ENCODE peak calls at places on chromosomes 1 and 21, in five cellular contexts. N, O, V, F and Y are unnamed samples.
A peak's percentile ranks its signal among the peaks of the same experiment; 100 is the strongest.

GRCh38 chr1:66331641-66332523 is 202.1 kb upstream of the SGIP1 start:
- DNase-seq in V (peak; percentile 78), N (peak; percentile 94), F (no peak), O (peak; percentile 71), Y (peak; percentile 47)

GRCh38 chr1:202661136-202661845 is 49.0 kb downstream of the SYT2 start:
- DNase-seq in F (no peak), V (no peak), O (peak; percentile 20), N (no peak), Y (no peak)

GRCh38 chr21:39189857-39190604 is 6.8 kb upstream of the PSMG1 start:
- DNase-seq in N (no peak), F (no peak), V (peak; percentile 56), O (peak; percentile 33), Y (no peak)

GRCh38 chr1:85850238-85850637 is 142.0 kb upstream of the ZNHIT6 start:
- DNase-seq in F (no peak), O (peak; percentile 70), N (peak; percentile 93), V (peak; percentile 94), Y (no peak)

GRCh38 chr1:57839067-57839466 is 415.2 kb upstream of the DAB1 start:
- DNase-seq in N (no peak), F (no peak), O (no peak), V (peak; percentile 55), Y (no peak)

GRCh38 chr1:117678246-117678977 is 72.6 kb downstream of the TENT5C start:
- DNase-seq in N (peak; percentile 44), V (no peak), F (no peak), O (no peak), Y (no peak)

GRCh38 chr21:45826733-45827692 is 154.6 kb upstream of the COL6A1 start:
- DNase-seq in F (no peak), O (no peak), V (no peak), N (no peak), Y (no peak)

GRCh38 chr1:153573351-153573750 is 7.7 kb upstream of the S100A2 start:
- DNase-seq in N (no peak), F (no peak), O (no peak), V (peak; percentile 32), Y (no peak)

GRCh38 chr21:15140321-15141019 is 75.7 kb upstream of the NRIP1 start:
- DNase-seq in O (no peak), F (peak; percentile 55), N (no peak), V (no peak), Y (no peak)

GRCh38 chr1:168774241-168774640 is 45.2 kb upstream of the DPT start:
- DNase-seq in O (no peak), N (peak; percentile 53), V (peak; percentile 87), F (no peak), Y (no peak)

GRCh38 chr1:20070357-20070756 is 363 bp downstream of the PLA2G5 start:
- DNase-seq in V (no peak), O (no peak), N (no peak), F (no peak), Y (no peak)

GRCh38 chr1:89378001-89378400 is 14.1 kb downstream of the GBP6 start:
- DNase-seq in N (no peak), O (no peak), F (no peak), V (no peak), Y (no peak)

GRCh38 chr21:41605178-41605933 is 97.4 kb upstream of the TMPRSS2 start:
- DNase-seq in V (no peak), O (peak; percentile 61), F (no peak), N (no peak), Y (no peak)

GRCh38 chr1:178037510-178038253 is 56.2 kb upstream of the RASAL2 start:
- DNase-seq in V (peak; percentile 76), O (peak; percentile 62), F (peak; percentile 68), N (peak; percentile 52), Y (peak; percentile 61)

GRCh38 chr1:25619101-25619890 is 2.7 kb downstream of the MAN1C1 start:
- DNase-seq in V (no peak), F (peak; percentile 54), O (no peak), N (peak; percentile 17), Y (peak; percentile 37)

GRCh38 chr1:47703981-47704596 is 266.2 kb downstream of the FOXD2 start:
- DNase-seq in V (peak; percentile 87), F (no peak), O (peak; percentile 54), N (peak; percentile 12), Y (no peak)

GRCh38 chr1:202283991-202284390 is 57.7 kb downstream of the UBE2T start:
- DNase-seq in V (peak; percentile 91), F (no peak), O (peak; percentile 85), N (peak; percentile 72), Y (no peak)

GRCh38 chr1:7477593-7477992 is 293.5 kb upstream of the VAMP3 start:
- DNase-seq in N (no peak), O (no peak), V (no peak), F (no peak), Y (no peak)

DNA sequence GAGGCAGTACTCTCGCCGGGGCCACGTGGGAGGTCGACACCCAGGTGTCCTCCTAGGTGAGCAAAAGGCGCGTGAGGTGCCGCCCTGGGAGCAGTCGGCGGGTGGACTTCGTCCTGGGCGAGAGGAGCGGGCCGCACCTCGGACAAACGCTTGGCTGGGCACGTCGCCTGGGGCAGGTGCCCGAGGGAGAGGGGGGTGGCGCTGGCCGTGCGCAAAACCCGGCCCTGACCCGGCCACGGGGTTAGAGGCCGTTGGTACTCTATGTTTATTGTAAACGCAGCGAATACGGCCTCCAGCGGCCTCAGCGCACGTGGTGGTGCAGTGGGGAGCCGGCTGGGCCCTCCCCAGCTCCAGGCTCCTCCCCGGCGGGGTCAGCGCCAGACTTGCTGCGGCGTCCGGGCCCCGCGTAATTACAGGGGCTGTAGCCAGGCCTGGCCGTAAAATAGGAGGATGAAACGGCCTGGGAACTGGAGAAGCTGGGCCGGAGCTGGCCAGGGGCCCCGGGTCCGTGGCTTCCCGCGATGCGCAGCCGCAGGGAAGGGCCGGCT is 1.7 kb upstream of the EFNA1 start:
- DNase-seq in O (peak; percentile 48), V (peak; percentile 19), F (no peak), N (peak; percentile 33), Y (no peak)
- TF ChIP-seq CTCF in O (no peak), V (no peak), F (no peak), N (no peak), Y (no peak)

DNA sequence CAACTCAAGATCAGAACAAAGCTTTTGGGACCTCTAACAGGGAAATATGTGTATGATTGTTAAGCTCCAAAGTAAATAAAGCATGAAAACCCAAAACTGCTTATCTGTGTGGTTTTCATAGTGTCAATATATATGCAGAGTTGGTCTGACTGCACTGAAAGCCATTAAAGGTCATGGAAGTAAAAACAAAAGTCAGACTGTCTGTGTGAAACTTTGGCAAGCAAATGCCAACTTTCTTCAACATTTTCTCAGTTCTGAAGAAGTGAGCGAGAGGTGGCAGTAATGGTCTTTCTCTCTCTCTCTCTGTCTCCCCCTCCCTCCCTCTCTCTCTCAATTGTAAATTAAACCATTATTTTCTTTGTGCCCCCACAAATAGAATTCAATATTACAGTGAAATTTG is 100.1 kb upstream of the S1PR1 start:
- DNase-seq in F (no peak), V (peak; percentile 11), O (no peak), N (no peak), Y (no peak)
- TF ChIP-seq CTCF in F (no peak), V (no peak), O (no peak), N (no peak), Y (no peak)

DNA sequence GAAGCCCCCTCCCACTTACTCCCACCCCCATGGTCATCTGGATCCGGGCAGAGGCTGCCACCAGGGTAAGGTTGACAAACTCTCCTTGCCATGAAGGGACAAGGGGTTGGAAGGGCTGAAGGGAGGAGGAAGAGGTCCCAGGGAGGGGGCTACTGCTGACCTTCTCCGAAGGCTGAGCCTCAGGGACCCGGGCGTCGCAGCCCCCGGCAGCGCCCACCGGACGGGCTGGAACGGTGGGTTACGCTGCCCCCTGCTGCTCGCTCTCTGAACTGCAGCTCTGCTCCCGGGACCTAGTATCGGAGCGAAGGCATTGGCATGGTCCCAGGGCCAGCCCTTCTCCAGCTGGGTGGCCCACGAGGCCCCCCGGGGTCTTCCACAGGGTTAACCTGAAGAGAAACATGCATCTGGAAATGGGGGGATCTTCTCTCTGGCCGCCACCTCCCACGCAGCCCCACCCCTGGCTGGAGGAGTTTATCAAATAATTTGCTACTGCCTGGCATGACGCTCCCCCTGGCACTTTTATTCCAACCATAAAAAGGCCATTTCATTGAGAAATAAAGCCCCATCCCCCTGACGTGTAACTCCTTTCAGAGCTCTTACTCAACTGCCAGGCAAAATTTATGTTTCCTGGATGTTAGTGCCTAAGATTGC is 70.4 kb upstream of the TARDBP start:
- DNase-seq in N (peak; percentile 24), O (peak; percentile 22), V (peak; percentile 49), F (peak; percentile 75), Y (peak; percentile 89)
- TF ChIP-seq CTCF in N (peak; percentile 89), O (peak; percentile 94), V (peak; percentile 78), F (peak; percentile 89), Y (peak; percentile 96)

GRCh38 chr1:192238421-192238820 is 78.4 kb upstream of the RGS21 start:
- DNase-seq in F (no peak), N (no peak), V (no peak), O (peak; percentile 4), Y (no peak)
- TF ChIP-seq CTCF in F (no peak), N (no peak), V (no peak), O (no peak), Y (no peak)

GRCh38 chr1:12339861-12340557 is 110.2 kb downstream of the VPS13D start:
- DNase-seq in N (peak; percentile 75), V (no peak), O (no peak), F (no peak), Y (no peak)

GRCh38 chr1:12341667-12342066 is 111.8 kb downstream of the VPS13D start:
- DNase-seq in N (no peak), V (no peak), F (no peak), O (no peak), Y (no peak)

GRCh38 chr1:12338793-12339192 is 109.0 kb downstream of the VPS13D start:
- DNase-seq in O (no peak), F (no peak), N (peak; percentile 20), V (no peak), Y (no peak)

GRCh38 chr1:12338017-12338416 is 108.2 kb downstream of the VPS13D start:
- DNase-seq in N (no peak), F (no peak), V (peak; percentile 27), O (no peak), Y (no peak)

GRCh38 chr1:12339410-12339809 is 109.6 kb downstream of the VPS13D start:
- DNase-seq in F (no peak), O (no peak), V (no peak), N (no peak), Y (no peak)
- TF ChIP-seq CTCF in F (peak; percentile 34), O (peak; percentile 14), V (peak; percentile 18), N (peak; percentile 34), Y (no peak)

GRCh38 chr1:157819886-157820285 is at the start of gene FCRL1:
- DNase-seq in V (no peak), O (no peak), N (no peak), F (no peak), Y (no peak)
- TF ChIP-seq CTCF in V (no peak), O (no peak), N (no peak), F (no peak), Y (no peak)